ENCODE peak calls at places on chromosome 19, in seven cellular contexts. P is iris pigment epithelial cell; G is Daoy; L is activated T-cell treated with anti-CD3 and anti-CD28 coated beads, Interleukin-2, amount 50 U/mL, for 24 hours; Z is transverse colon; J is HEK293T; Y is OCI-LY7. I is an unnamed sample.
A peak's percentile ranks its signal among the peaks of the same experiment; 100 is the strongest.

GRCh38 chr19:34269968-34270621 is 15.7 kb downstream of the GARRE1 start:
- DNase-seq in L (peak; percentile 64), G (peak; percentile 85), Z (peak; percentile 51), P (peak; percentile 72), Y (peak; percentile 89), J (peak; percentile 31), I (no peak)

GRCh38 chr19:2121416-2122051 is 24.8 kb downstream of the IZUMO4 start:
- DNase-seq in G (no peak), J (no peak), Z (no peak), P (no peak), Y (no peak), L (no peak), I (no peak)

GRCh38 chr19:13705201-13705600 is 59.1 kb upstream of the MRI1 start:
- DNase-seq in Y (no peak), Z (no peak), P (no peak), G (no peak), L (no peak), J (no peak), I (no peak)

GRCh38 chr19:2243274-2244121 is 5.6 kb upstream of the AMH start:
- DNase-seq in L (no peak), Z (peak; percentile 44), Y (no peak), G (no peak), P (no peak), J (no peak), I (no peak)

GRCh38 chr19:54063350-54064078 is at the start of gene VSTM1:
- DNase-seq in P (no peak), Y (no peak), Z (no peak), G (no peak), L (no peak), J (no peak), I (no peak)

GRCh38 chr19:4061683-4062575 is 4.8 kb downstream of the ZBTB7A start:
- DNase-seq in P (no peak), Z (peak; percentile 90), Y (peak; percentile 20), G (no peak), J (no peak), L (no peak), I (no peak)

GRCh38 chr19:40200352-40201099 is 9.3 kb downstream of the MAP3K10 start:
- DNase-seq in Z (no peak), J (no peak), P (peak; percentile 61), Y (no peak), G (no peak), L (no peak), I (no peak)

GRCh38 chr19:6105444-6105843 is 4.9 kb downstream of the RFX2 start:
- DNase-seq in G (no peak), Y (no peak), J (no peak), L (no peak), P (no peak), Z (no peak), I (no peak)

GRCh38 chr19:30222993-30223865 is 149.0 kb upstream of the ZNF536 start:
- DNase-seq in P (no peak), L (no peak), Z (no peak), J (no peak), Y (no peak), G (no peak), I (no peak)

GRCh38 chr19:3129112-3129511 is 6.7 kb upstream of the GNA15 start:
- DNase-seq in P (peak; percentile 69), Y (peak; percentile 52), G (peak; percentile 45), Z (no peak), L (no peak), J (no peak), I (no peak)

GRCh38 chr19:9709305-9709704 is 34.4 kb upstream of the ZNF562 start:
- DNase-seq in Z (peak; percentile 10), Y (no peak), J (no peak), P (no peak), L (no peak), G (no peak), I (no peak)

GRCh38 chr19:57437931-57438330 is 2.8 kb downstream of the ZNF749 start:
- DNase-seq in Y (no peak), P (no peak), J (no peak), L (no peak), Z (no peak), G (no peak), I (no peak)

GRCh38 chr19:7968796-7969559 is 25.5 kb upstream of the TIMM44 start:
- DNase-seq in L (no peak), Y (no peak), J (no peak), P (no peak), G (no peak), Z (no peak), I (no peak)

GRCh38 chr19:49741210-49741844 is 21.8 kb downstream of the TSKS start:
- DNase-seq in G (peak; percentile 18), J (no peak), Y (no peak), Z (no peak), P (peak; percentile 36), L (no peak), I (no peak)

GRCh38 chr19:10544242-10544752 is 593 bp downstream of the ATG4D start:
- DNase-seq in G (no peak), L (peak; percentile 39), J (no peak), Z (peak; percentile 81), P (no peak), Y (peak; percentile 37), I (no peak)

I was measured in NCI-H1436 treated with DMSO at 0.1 percent for 48 hours.